ENCODE peak calls at places on chromosomes 5 and 9, in eight cellular contexts. W is BE2C, K is tibial nerve, V is bronchial epithelial cell, Q is stomach, S is brain microvascular endothelial cell, F is upper lobe of right lung, L is tibial artery. Y is an unnamed sample.

GRCh38 chr5:170638051-170638450 is 134.2 kb downstream of the KCNIP1 start:
- DNase-seq in W (no peak), K (no peak), V (no peak), Q (no peak), S (no peak), F (peak), L (no peak), Y (no peak)

GRCh38 chr9:134606951-134607733 is 34.5 kb upstream of the COL5A1 start:
- DNase-seq in W (peak), K (no peak), V (no peak), Q (peak), S (no peak), F (no peak), L (no peak), Y (no peak)

GRCh38 chr5:35269006-35269405 is 38.7 kb upstream of the PRLR start:
- DNase-seq in W (no peak), K (no peak), V (no peak), Q (no peak), S (no peak), F (no peak), L (no peak), Y (no peak)

GRCh38 chr9:77014597-77015263 is 4.7 kb upstream of the FOXB2 start:
- DNase-seq in W (no peak), K (no peak), V (no peak), Q (no peak), S (no peak), F (no peak), L (no peak), Y (no peak)

GRCh38 chr9:5389109-5389732 is 48.5 kb downstream of the PLGRKT start:
- DNase-seq in W (no peak), K (no peak), V (peak), Q (no peak), S (peak), F (no peak), L (no peak), Y (no peak)

GRCh38 chr5:126100767-126101166 is 322.4 kb upstream of the GRAMD2B start:
- DNase-seq in W (peak), K (no peak), V (no peak), Q (no peak), S (no peak), F (no peak), L (no peak), Y (no peak)

GRCh38 chr9:92055624-92056023 is 59.6 kb downstream of the SPTLC1 start:
- DNase-seq in W (no peak), K (no peak), V (no peak), Q (no peak), S (no peak), F (no peak), L (no peak), Y (no peak)

GRCh38 chr5:120567066-120567465 is 103.0 kb downstream of the PRR16 start:
- DNase-seq in W (no peak), K (no peak), V (no peak), Q (no peak), S (no peak), F (no peak), L (no peak), Y (no peak)

GRCh38 chr9:8868632-8869031 is 1069.1 kb upstream of the DMAC1 start:
- DNase-seq in W (no peak), K (no peak), V (no peak), Q (no peak), S (peak), F (no peak), L (no peak), Y (no peak)

GRCh38 chr5:150257424-150257823 is 32.1 kb downstream of the CAMK2A start:
- DNase-seq in W (no peak), K (no peak), V (no peak), Q (no peak), S (no peak), F (no peak), L (no peak), Y (no peak)

GRCh38 chr5:150255659-150256415 is 33.7 kb downstream of the CAMK2A start:
- DNase-seq in W (peak), K (no peak), V (no peak), Q (no peak), S (peak), F (no peak), L (no peak), Y (no peak)

GRCh38 chr5:150254363-150255154 is 35.0 kb downstream of the CAMK2A start:
- DNase-seq in W (no peak), K (no peak), V (no peak), Q (no peak), S (no peak), F (no peak), L (no peak), Y (no peak)

GRCh38 chr5:150258126-150258525 is 31.4 kb downstream of the CAMK2A start:
- DNase-seq in W (no peak), K (no peak), V (no peak), Q (no peak), S (peak), F (no peak), L (no peak), Y (no peak)

DNA sequence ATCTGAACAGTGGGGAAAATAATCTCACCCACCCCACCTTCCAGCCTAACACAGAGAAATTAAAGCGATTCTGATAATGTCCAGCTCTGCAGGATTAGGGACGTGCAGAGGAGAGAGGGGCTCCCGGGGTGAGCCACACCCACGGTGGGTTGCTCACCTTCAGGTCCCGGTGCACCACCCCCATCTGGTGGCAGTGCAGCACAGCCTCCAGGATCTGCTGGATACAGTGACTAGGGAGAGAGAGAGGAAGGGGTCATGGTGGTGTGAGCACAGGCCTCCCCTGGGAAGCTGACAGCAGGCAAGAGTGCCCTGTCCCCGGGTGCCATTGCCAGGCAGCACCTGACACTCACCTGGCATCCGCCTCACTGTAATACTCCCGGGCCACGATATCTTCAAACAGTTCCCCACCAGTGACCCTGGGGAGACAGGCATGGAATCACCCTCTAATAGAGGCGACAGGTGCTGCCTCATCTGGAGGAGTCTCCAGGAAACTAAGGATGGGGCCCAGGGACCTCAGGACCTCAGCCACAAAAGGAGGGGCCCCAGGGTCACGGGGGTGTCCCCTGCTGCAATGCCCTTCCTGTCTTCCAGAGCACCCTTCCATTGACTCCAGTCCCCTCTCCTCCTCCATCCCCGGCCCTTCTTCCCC is 33.0 kb downstream of the CAMK2A start:
- DNase-seq in W (peak), K (no peak), V (no peak), Q (no peak), S (no peak), F (no peak), L (no peak), Y (no peak)
- TF ChIP-seq CTCF in W (peak), K (no peak), V (no peak), Q (no peak), S (peak), F (no peak), L (no peak), Y (no peak)

GRCh38 chr9:122197334-122197872 is 31.4 kb downstream of the LHX6 start:
- DNase-seq in W (no peak), K (no peak), V (no peak), Q (no peak), S (no peak), F (no peak), L (no peak), Y (no peak)

GRCh38 chr9:122195875-122196274 is 32.9 kb downstream of the LHX6 start:
- DNase-seq in W (no peak), K (no peak), V (no peak), Q (no peak), S (no peak), F (no peak), L (no peak), Y (no peak)

GRCh38 chr9:122201641-122202040 is 27.1 kb downstream of the LHX6 start:
- DNase-seq in W (no peak), K (no peak), V (no peak), Q (no peak), S (peak), F (no peak), L (no peak), Y (no peak)

GRCh38 chr9:122200960-122201635 is 27.7 kb downstream of the LHX6 start:
- DNase-seq in W (no peak), K (no peak), V (peak), Q (peak), S (peak), F (no peak), L (no peak), Y (no peak)

DNA sequence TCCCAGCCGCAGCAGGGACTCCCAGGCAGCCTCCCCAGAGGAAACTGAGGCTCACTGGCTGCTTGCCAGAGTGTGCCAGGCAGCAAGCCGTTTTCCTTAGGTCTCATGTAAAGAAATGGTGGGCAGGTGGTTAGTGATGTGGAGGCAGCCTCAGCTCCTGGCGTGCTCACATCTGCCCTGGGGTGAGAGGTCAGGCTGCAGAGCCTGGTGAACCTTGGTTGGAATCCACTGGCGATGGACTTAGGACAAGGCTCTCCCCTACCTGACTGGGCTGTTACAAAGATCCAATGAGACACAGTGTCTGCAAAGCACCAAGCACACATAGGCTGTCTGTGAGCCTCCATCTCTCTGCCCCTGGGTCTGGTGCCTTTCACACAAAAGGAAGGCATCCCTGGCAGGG is 30.9 kb downstream of the LHX6 start:
- DNase-seq in W (no peak), K (no peak), V (no peak), Q (no peak), S (no peak), F (no peak), L (no peak), Y (no peak)
- TF ChIP-seq CTCF in W (no peak), K (no peak), V (no peak), Q (no peak), S (no peak), F (no peak), L (no peak), Y (no peak)

GRCh38 chr9:79233542-79233941 is 338.2 kb upstream of the TLE4 start:
- DNase-seq in W (peak), K (no peak), V (peak), Q (no peak), S (peak), F (no peak), L (no peak), Y (no peak)
- TF ChIP-seq CTCF in W (peak), K (no peak), V (peak), Q (no peak), S (peak), F (peak), L (no peak), Y (no peak)

GRCh38 chr9:128921881-128922763 is 1.3 kb downstream of the PHYHD1 start:
- DNase-seq in W (peak), K (peak), V (no peak), Q (peak), S (no peak), F (peak), L (peak), Y (no peak)
- TF ChIP-seq CTCF in W (no peak), K (no peak), V (no peak), Q (no peak), S (peak), F (peak), L (no peak), Y (no peak)

GRCh38 chr5:39713224-39713911 is 288.6 kb upstream of the DAB2 start:
- DNase-seq in W (no peak), K (no peak), V (peak), Q (no peak), S (no peak), F (no peak), L (peak), Y (no peak)

GRCh38 chr5:39717186-39717897 is 292.6 kb upstream of the DAB2 start:
- DNase-seq in W (no peak), K (no peak), V (no peak), Q (no peak), S (no peak), F (no peak), L (no peak), Y (no peak)

GRCh38 chr5:39714036-39714698 is 289.4 kb upstream of the DAB2 start:
- DNase-seq in W (peak), K (no peak), V (peak), Q (peak), S (peak), F (no peak), L (peak), Y (no peak)

GRCh38 chr5:39712316-39713223 is 287.8 kb upstream of the DAB2 start:
- DNase-seq in W (no peak), K (no peak), V (peak), Q (no peak), S (no peak), F (no peak), L (no peak), Y (no peak)

GRCh38 chr5:39716532-39716971 is 291.8 kb upstream of the DAB2 start:
- DNase-seq in W (peak), K (no peak), V (peak), Q (peak), S (peak), F (no peak), L (peak), Y (no peak)
- TF ChIP-seq CTCF in W (peak), K (peak), V (peak), Q (peak), S (peak), F (peak), L (no peak), Y (no peak)